ENCODE peak calls at places on chromosomes 13 and 19, in six cellular contexts. U is stimulated activated CD8-positive, alpha-beta memory T cell treated with anti-CD3 and anti-CD28 coated beads, Interleukin-15, amount 100 ng/mL, for 24 hours; C is uterus; S is effector CD4-positive, alpha-beta T cell; J is activated CD4-positive, CD25-positive, alpha-beta regulatory T cell treated with anti-CD3 and anti-CD28 coated beads, Interleukin-2, amount 50 U/mL, for 16 hours; Z is T-helper 1 cell. E is an unnamed sample.
A peak's percentile ranks its signal among the peaks of the same experiment; 100 is the strongest.

GRCh38 chr19:4206818-4207484 is 22.4 kb upstream of the EBI3 start:
- DNase-seq in U (no peak), C (no peak), S (no peak), J (no peak), Z (no peak), E (no peak)

GRCh38 chr19:13885826-13886365 is 9.0 kb downstream of the NANOS3 start:
- DNase-seq in U (no peak), C (no peak), S (no peak), J (no peak), Z (no peak), E (no peak)

GRCh38 chr19:23531231-23531790 is 136.0 kb upstream of the ZNF91 start:
- DNase-seq in U (no peak), C (no peak), S (no peak), J (no peak), Z (no peak), E (no peak)

GRCh38 chr19:45402469-45403070 is 2.3 kb downstream of the PPP1R13L start:
- DNase-seq in U (no peak), C (no peak), S (no peak), J (no peak), Z (no peak), E (no peak)

GRCh38 chr13:51995677-51996551 is 15.3 kb downstream of the ATP7B start:
- DNase-seq in U (no peak), C (no peak), S (no peak), J (no peak), Z (no peak), E (no peak)

GRCh38 chr19:31285744-31286143 is 63.5 kb downstream of the TSHZ3 start:
- DNase-seq in U (no peak), C (no peak), S (no peak), J (no peak), Z (no peak), E (peak; percentile 2)

GRCh38 chr13:98890186-98890585 is 87.7 kb downstream of the DOCK9 start:
- DNase-seq in U (no peak), C (peak; percentile 62), S (no peak), J (no peak), Z (peak; percentile 35), E (no peak)

GRCh38 chr19:36103842-36104552 is 6.9 kb upstream of the OVOL3 start:
- DNase-seq in U (no peak), C (no peak), S (no peak), J (no peak), Z (no peak), E (no peak)

GRCh38 chr13:21330126-21330861 is 128.8 kb downstream of the ZDHHC20 start:
- DNase-seq in U (no peak), C (no peak), S (no peak), J (no peak), Z (peak; percentile 79), E (no peak)

GRCh38 chr19:38036707-38037106 is 129.7 kb downstream of the SIPA1L3 start:
- DNase-seq in U (no peak), C (no peak), S (no peak), J (no peak), Z (no peak), E (no peak)

GRCh38 chr13:96141032-96141431 is 51.1 kb downstream of the HS6ST3 start:
- DNase-seq in U (no peak), C (no peak), S (no peak), J (no peak), Z (no peak), E (no peak)

GRCh38 chr13:99698010-99698815 is 196.9 kb downstream of the TM9SF2 start:
- DNase-seq in U (no peak), C (no peak), S (no peak), J (no peak), Z (no peak), E (no peak)

GRCh38 chr13:69585656-69586055 is 522.0 kb upstream of the ATXN8OS start:
- DNase-seq in U (no peak), C (no peak), S (no peak), J (no peak), Z (no peak), E (no peak)

GRCh38 chr13:39876258-39876657 is 220.8 kb downstream of the COG6 start:
- DNase-seq in U (no peak), C (no peak), S (no peak), J (no peak), Z (no peak), E (no peak)

GRCh38 chr13:77176350-77176749 is 149.4 kb upstream of the FBXL3 start:
- DNase-seq in U (no peak), C (no peak), S (no peak), J (no peak), Z (no peak), E (no peak)

GRCh38 chr19:679418-680286 is 3.5 kb downstream of the FSTL3 start:
- DNase-seq in U (no peak), C (peak; percentile 81), S (no peak), J (no peak), Z (peak; percentile 34), E (no peak)

GRCh38 chr19:40519352-40520322 is 52.8 kb downstream of the SPTBN4 start:
- DNase-seq in U (no peak), C (no peak), S (no peak), J (no peak), Z (no peak), E (no peak)

GRCh38 chr13:49455016-49455398 is 10.9 kb downstream of the SETDB2 start:
- DNase-seq in U (no peak), C (no peak), S (no peak), J (no peak), Z (no peak), E (no peak)

GRCh38 chr19:4059931-4060620 is 6.6 kb downstream of the ZBTB7A start:
- DNase-seq in U (no peak), C (peak; percentile 90), S (peak; percentile 37), J (no peak), Z (no peak), E (no peak)

GRCh38 chr13:95784891-95785290 is 108.0 kb downstream of the DNAJC3 start:
- DNase-seq in U (no peak), C (no peak), S (no peak), J (no peak), Z (no peak), E (no peak)

GRCh38 chr13:49248433-49249002 is 793 bp downstream of the CDADC1 start:
- DNase-seq in U (no peak), C (no peak), S (no peak), J (no peak), Z (peak; percentile 17), E (no peak)

GRCh38 chr19:56491399-56491798 is 14.3 kb upstream of the ZNF667 start:
- DNase-seq in U (no peak), C (no peak), S (no peak), J (no peak), Z (no peak), E (no peak)

GRCh38 chr13:80083097-80083429 is 257.9 kb downstream of the SPRY2 start:
- DNase-seq in U (no peak), C (no peak), S (no peak), J (no peak), Z (no peak), E (no peak)

GRCh38 chr19:48470281-48470680 is 1.1 kb downstream of the CYTH2 start:
- DNase-seq in U (no peak), C (no peak), S (no peak), J (no peak), Z (no peak), E (no peak)

GRCh38 chr19:2288743-2289713 is 7.1 kb upstream of the PEAK3 start:
- DNase-seq in U (no peak), C (no peak), S (no peak), J (no peak), Z (no peak), E (no peak)

GRCh38 chr13:50780201-50781015 is 63.1 kb downstream of the DLEU7 start:
- DNase-seq in U (no peak), C (no peak), S (no peak), J (no peak), Z (no peak), E (no peak)

GRCh38 chr19:43527860-43528622 is 1.0 kb upstream of the ETHE1 start:
- DNase-seq in U (no peak), C (peak; percentile 58), S (no peak), J (no peak), Z (no peak), E (peak; percentile 35)

GRCh38 chr19:31364956-31365355 is 15.7 kb upstream of the TSHZ3 start:
- DNase-seq in U (no peak), C (no peak), S (no peak), J (no peak), Z (no peak), E (no peak)